ENCODE peak calls at places on chromosome 11, in eight cellular contexts. One of them, this sample, is unnamed.

GRCh38 chr11:124898711-124899110 is 1.0 kb upstream of the ROBO4 start:
- DNase-seq in foreskin melanocyte: peak
- DNase-seq in testis: peak
- DNase-seq in T-cell: no peak
- DNase-seq in Caki2: no peak
- DNase-seq in choroid plexus epithelial cell: no peak
- DNase-seq in erythroblast: no peak
- DNase-seq in NCI-H1417: no peak
- DNase-seq in this sample: no peak

GRCh38 chr11:130560000-130560852 is 111.8 kb downstream of the ADAMTS15 start:
- DNase-seq in testis: no peak
- DNase-seq in foreskin melanocyte: no peak
- DNase-seq in Caki2: no peak
- DNase-seq in choroid plexus epithelial cell: no peak
- DNase-seq in NCI-H1417: no peak
- DNase-seq in erythroblast: no peak
- DNase-seq in T-cell: no peak
- DNase-seq in this sample: no peak

GRCh38 chr11:129223701-129224149 is 31.6 kb upstream of the ARHGAP32 start:
- DNase-seq in foreskin melanocyte: no peak
- DNase-seq in Caki2: no peak
- DNase-seq in testis: no peak
- DNase-seq in T-cell: no peak
- DNase-seq in choroid plexus epithelial cell: peak
- DNase-seq in NCI-H1417: no peak
- DNase-seq in erythroblast: no peak
- DNase-seq in this sample: no peak

GRCh38 chr11:83409476-83409875 is 123.3 kb upstream of the CCDC90B start:
- DNase-seq in T-cell: no peak
- DNase-seq in foreskin melanocyte: no peak
- DNase-seq in choroid plexus epithelial cell: no peak
- DNase-seq in Caki2: no peak
- DNase-seq in testis: no peak
- DNase-seq in erythroblast: no peak
- DNase-seq in NCI-H1417: no peak
- DNase-seq in this sample: no peak

GRCh38 chr11:9573775-9574555 is 495 bp downstream of the WEE1 start:
- DNase-seq in NCI-H1417: peak
- DNase-seq in testis: peak
- DNase-seq in erythroblast: no peak
- DNase-seq in T-cell: peak
- DNase-seq in Caki2: no peak
- DNase-seq in foreskin melanocyte: no peak
- DNase-seq in choroid plexus epithelial cell: no peak
- DNase-seq in this sample: no peak

GRCh38 chr11:121892131-121892681 is 223.8 kb downstream of the BLID start:
- DNase-seq in choroid plexus epithelial cell: peak
- DNase-seq in testis: no peak
- DNase-seq in Caki2: no peak
- DNase-seq in NCI-H1417: no peak
- DNase-seq in T-cell: no peak
- DNase-seq in foreskin melanocyte: peak
- DNase-seq in erythroblast: no peak
- DNase-seq in this sample: peak

GRCh38 chr11:61609970-61610347 is 29.1 kb upstream of the SYT7 start:
- DNase-seq in choroid plexus epithelial cell: no peak
- DNase-seq in foreskin melanocyte: no peak
- DNase-seq in NCI-H1417: peak
- DNase-seq in erythroblast: no peak
- DNase-seq in Caki2: no peak
- DNase-seq in testis: peak
- DNase-seq in T-cell: no peak
- DNase-seq in this sample: no peak

GRCh38 chr11:3867209-3868071 is 12.0 kb downstream of the STIM1 start:
- DNase-seq in Caki2: no peak
- DNase-seq in NCI-H1417: no peak
- DNase-seq in testis: peak
- DNase-seq in choroid plexus epithelial cell: peak
- DNase-seq in T-cell: no peak
- DNase-seq in foreskin melanocyte: no peak
- DNase-seq in erythroblast: peak
- DNase-seq in this sample: no peak

GRCh38 chr11:102139081-102139498 is 28.8 kb downstream of the YAP1 start:
- DNase-seq in foreskin melanocyte: peak
- DNase-seq in choroid plexus epithelial cell: peak
- DNase-seq in Caki2: no peak
- DNase-seq in erythroblast: no peak
- DNase-seq in NCI-H1417: peak
- DNase-seq in testis: no peak
- DNase-seq in T-cell: no peak
- DNase-seq in this sample: peak

GRCh38 chr11:130144129-130144528 is 15.5 kb upstream of the ST14 start:
- DNase-seq in testis: no peak
- DNase-seq in Caki2: no peak
- DNase-seq in erythroblast: no peak
- DNase-seq in foreskin melanocyte: no peak
- DNase-seq in choroid plexus epithelial cell: no peak
- DNase-seq in NCI-H1417: no peak
- DNase-seq in T-cell: no peak
- DNase-seq in this sample: no peak

GRCh38 chr11:102994101-102994500 is 38.6 kb upstream of the MMP13 start:
- DNase-seq in Caki2: no peak
- DNase-seq in erythroblast: no peak
- DNase-seq in foreskin melanocyte: peak
- DNase-seq in NCI-H1417: no peak
- DNase-seq in choroid plexus epithelial cell: no peak
- DNase-seq in T-cell: no peak
- DNase-seq in testis: no peak
- DNase-seq in this sample: peak

GRCh38 chr11:2699185-2699530 is 636 bp downstream of the KCNQ1OT1 start:
- DNase-seq in Caki2: no peak
- DNase-seq in erythroblast: peak
- DNase-seq in foreskin melanocyte: no peak
- DNase-seq in NCI-H1417: peak
- DNase-seq in choroid plexus epithelial cell: peak
- DNase-seq in T-cell: no peak
- DNase-seq in testis: peak
- DNase-seq in this sample: no peak

GRCh38 chr11:102012946-102013345 is 34.3 kb upstream of the CFAP300 start:
- DNase-seq in testis: no peak
- DNase-seq in erythroblast: no peak
- DNase-seq in choroid plexus epithelial cell: peak
- DNase-seq in T-cell: no peak
- DNase-seq in NCI-H1417: no peak
- DNase-seq in Caki2: no peak
- DNase-seq in foreskin melanocyte: peak
- DNase-seq in this sample: no peak

GRCh38 chr11:24513837-24514594 is 17.2 kb downstream of the LUZP2 start:
- DNase-seq in choroid plexus epithelial cell: no peak
- DNase-seq in erythroblast: no peak
- DNase-seq in Caki2: peak
- DNase-seq in foreskin melanocyte: no peak
- DNase-seq in testis: no peak
- DNase-seq in T-cell: no peak
- DNase-seq in NCI-H1417: peak
- DNase-seq in this sample: no peak

GRCh38 chr11:120259988-120260565 is 20.1 kb downstream of the POU2F3 start:
- DNase-seq in T-cell: no peak
- DNase-seq in foreskin melanocyte: no peak
- DNase-seq in NCI-H1417: no peak
- DNase-seq in Caki2: no peak
- DNase-seq in erythroblast: no peak
- DNase-seq in testis: no peak
- DNase-seq in choroid plexus epithelial cell: no peak
- DNase-seq in this sample: no peak

GRCh38 chr11:43937434-43938411 is 4.7 kb upstream of the C11orf96 start:
- DNase-seq in NCI-H1417: no peak
- DNase-seq in choroid plexus epithelial cell: peak
- DNase-seq in T-cell: no peak
- DNase-seq in erythroblast: no peak
- DNase-seq in testis: no peak
- DNase-seq in Caki2: no peak
- DNase-seq in foreskin melanocyte: peak
- DNase-seq in this sample: peak

GRCh38 chr11:27496461-27496860 is 10.1 kb downstream of the LIN7C start:
- DNase-seq in NCI-H1417: no peak
- DNase-seq in erythroblast: no peak
- DNase-seq in foreskin melanocyte: no peak
- DNase-seq in choroid plexus epithelial cell: no peak
- DNase-seq in Caki2: no peak
- DNase-seq in T-cell: no peak
- DNase-seq in testis: no peak
- DNase-seq in this sample: no peak

GRCh38 chr11:60786811-60787567 is 1.9 kb downstream of the MS4A10 start:
- DNase-seq in NCI-H1417: no peak
- DNase-seq in Caki2: peak
- DNase-seq in erythroblast: no peak
- DNase-seq in testis: peak
- DNase-seq in choroid plexus epithelial cell: peak
- DNase-seq in T-cell: no peak
- DNase-seq in foreskin melanocyte: no peak
- DNase-seq in this sample: peak

GRCh38 chr11:118663381-118663780 is 16.1 kb downstream of the TREH start:
- DNase-seq in NCI-H1417: no peak
- DNase-seq in erythroblast: no peak
- DNase-seq in testis: no peak
- DNase-seq in foreskin melanocyte: no peak
- DNase-seq in choroid plexus epithelial cell: no peak
- DNase-seq in Caki2: no peak
- DNase-seq in T-cell: no peak
- DNase-seq in this sample: no peak

GRCh38 chr11:69086741-69087524 is 38.2 kb downstream of the TPCN2 start:
- DNase-seq in erythroblast: no peak
- DNase-seq in T-cell: no peak
- DNase-seq in choroid plexus epithelial cell: no peak
- DNase-seq in NCI-H1417: no peak
- DNase-seq in Caki2: no peak
- DNase-seq in foreskin melanocyte: no peak
- DNase-seq in testis: peak
- DNase-seq in this sample: no peak

GRCh38 chr11:73939096-73939495 is 11.7 kb upstream of the DNAJB13 start:
- DNase-seq in choroid plexus epithelial cell: no peak
- DNase-seq in testis: no peak
- DNase-seq in Caki2: no peak
- DNase-seq in erythroblast: no peak
- DNase-seq in NCI-H1417: no peak
- DNase-seq in foreskin melanocyte: no peak
- DNase-seq in T-cell: no peak
- DNase-seq in this sample: peak

GRCh38 chr11:68127791-68128681 is 6.8 kb upstream of the CHKA start:
- DNase-seq in NCI-H1417: no peak
- DNase-seq in choroid plexus epithelial cell: peak
- DNase-seq in T-cell: no peak
- DNase-seq in erythroblast: peak
- DNase-seq in foreskin melanocyte: no peak
- DNase-seq in testis: peak
- DNase-seq in Caki2: no peak
- DNase-seq in this sample: peak

GRCh38 chr11:19160839-19161238 is 40.9 kb downstream of the CSRP3 start:
- DNase-seq in NCI-H1417: no peak
- DNase-seq in Caki2: no peak
- DNase-seq in foreskin melanocyte: no peak
- DNase-seq in erythroblast: no peak
- DNase-seq in T-cell: no peak
- DNase-seq in choroid plexus epithelial cell: no peak
- DNase-seq in testis: no peak
- DNase-seq in this sample: no peak

GRCh38 chr11:20719821-20720220 is 50.4 kb downstream of the NELL1 start:
- DNase-seq in NCI-H1417: no peak
- DNase-seq in T-cell: no peak
- DNase-seq in erythroblast: no peak
- DNase-seq in Caki2: no peak
- DNase-seq in foreskin melanocyte: no peak
- DNase-seq in testis: no peak
- DNase-seq in choroid plexus epithelial cell: no peak
- DNase-seq in this sample: no peak

GRCh38 chr11:47464479-47464878 is 15.5 kb upstream of the RAPSN start:
- DNase-seq in NCI-H1417: peak
- DNase-seq in erythroblast: no peak
- DNase-seq in choroid plexus epithelial cell: peak
- DNase-seq in Caki2: no peak
- DNase-seq in testis: no peak
- DNase-seq in foreskin melanocyte: no peak
- DNase-seq in T-cell: no peak
- DNase-seq in this sample: peak

GRCh38 chr11:44333271-44334218 is 23.6 kb upstream of the ALX4 start:
- DNase-seq in Caki2: no peak
- DNase-seq in T-cell: no peak
- DNase-seq in testis: no peak
- DNase-seq in choroid plexus epithelial cell: peak
- DNase-seq in NCI-H1417: no peak
- DNase-seq in erythroblast: peak
- DNase-seq in foreskin melanocyte: no peak
- DNase-seq in this sample: no peak

This sample was measured in astrocyte of the spinal cord.